ENCODE peak calls at places on chromosome 12, in eight cellular contexts. One of them, this sample, is unnamed.

GRCh38 chr12:131985145-131985875 is 35.6 kb downstream of the EP400 start:
- DNase-seq in esophagus muscularis mucosa: peak
- DNase-seq in GM13977: no peak
- DNase-seq in GM10248: no peak
- DNase-seq in AG09309: no peak
- DNase-seq in cardiac fibroblast: no peak
- DNase-seq in AG09319: no peak
- DNase-seq in endothelial cell of umbilical vein: no peak
- DNase-seq in this sample: peak

GRCh38 chr12:127785535-127785934 is 481.4 kb upstream of the TMEM132C start:
- DNase-seq in AG09309: peak
- DNase-seq in esophagus muscularis mucosa: no peak
- DNase-seq in cardiac fibroblast: peak
- DNase-seq in endothelial cell of umbilical vein: no peak
- DNase-seq in GM10248: no peak
- DNase-seq in GM13977: no peak
- DNase-seq in AG09319: no peak
- DNase-seq in this sample: no peak

GRCh38 chr12:32010631-32011030 is 51.4 kb downstream of the RESF1 start:
- DNase-seq in AG09309: no peak
- DNase-seq in AG09319: no peak
- DNase-seq in esophagus muscularis mucosa: no peak
- DNase-seq in GM10248: no peak
- DNase-seq in cardiac fibroblast: no peak
- DNase-seq in endothelial cell of umbilical vein: no peak
- DNase-seq in GM13977: no peak
- DNase-seq in this sample: no peak

GRCh38 chr12:64318605-64319004 is 72.0 kb downstream of the C12orf56 start:
- DNase-seq in endothelial cell of umbilical vein: peak
- DNase-seq in GM13977: peak
- DNase-seq in cardiac fibroblast: peak
- DNase-seq in esophagus muscularis mucosa: no peak
- DNase-seq in AG09319: no peak
- DNase-seq in AG09309: no peak
- DNase-seq in GM10248: peak
- DNase-seq in this sample: no peak

GRCh38 chr12:79482323-79482722 is 208.4 kb downstream of the PAWR start:
- DNase-seq in GM13977: no peak
- DNase-seq in AG09309: no peak
- DNase-seq in AG09319: no peak
- DNase-seq in esophagus muscularis mucosa: peak
- DNase-seq in cardiac fibroblast: no peak
- DNase-seq in endothelial cell of umbilical vein: no peak
- DNase-seq in GM10248: no peak
- DNase-seq in this sample: no peak

GRCh38 chr12:124621296-124621660 is 53.9 kb upstream of the NCOR2 start:
- DNase-seq in GM10248: no peak
- DNase-seq in AG09319: no peak
- DNase-seq in GM13977: no peak
- DNase-seq in cardiac fibroblast: peak
- DNase-seq in endothelial cell of umbilical vein: no peak
- DNase-seq in AG09309: no peak
- DNase-seq in esophagus muscularis mucosa: peak
- DNase-seq in this sample: no peak

GRCh38 chr12:10607885-10608458 is 5.4 kb downstream of the MAGOHB start:
- DNase-seq in GM13977: no peak
- DNase-seq in esophagus muscularis mucosa: no peak
- DNase-seq in AG09319: no peak
- DNase-seq in AG09309: no peak
- DNase-seq in endothelial cell of umbilical vein: peak
- DNase-seq in GM10248: no peak
- DNase-seq in cardiac fibroblast: peak
- DNase-seq in this sample: no peak

GRCh38 chr12:112198120-112198733 is 72.9 kb downstream of the TRAFD1 start:
- DNase-seq in GM13977: peak
- DNase-seq in endothelial cell of umbilical vein: peak
- DNase-seq in cardiac fibroblast: peak
- DNase-seq in AG09309: no peak
- DNase-seq in AG09319: peak
- DNase-seq in esophagus muscularis mucosa: no peak
- DNase-seq in GM10248: peak
- DNase-seq in this sample: no peak

GRCh38 chr12:116529048-116529447 is 30.1 kb upstream of the MAP1LC3B2 start:
- DNase-seq in AG09309: peak
- DNase-seq in AG09319: no peak
- DNase-seq in GM13977: no peak
- DNase-seq in endothelial cell of umbilical vein: no peak
- DNase-seq in GM10248: no peak
- DNase-seq in esophagus muscularis mucosa: no peak
- DNase-seq in cardiac fibroblast: no peak
- DNase-seq in this sample: no peak

GRCh38 chr12:65858831-65859230 is 34.5 kb downstream of the HMGA2 start:
- DNase-seq in esophagus muscularis mucosa: no peak
- DNase-seq in endothelial cell of umbilical vein: peak
- DNase-seq in GM10248: no peak
- DNase-seq in AG09319: no peak
- DNase-seq in cardiac fibroblast: peak
- DNase-seq in GM13977: no peak
- DNase-seq in AG09309: no peak
- DNase-seq in this sample: no peak

GRCh38 chr12:66003951-66004350 is 126.6 kb downstream of the LLPH start:
- DNase-seq in GM13977: no peak
- DNase-seq in GM10248: no peak
- DNase-seq in AG09319: no peak
- DNase-seq in AG09309: no peak
- DNase-seq in endothelial cell of umbilical vein: no peak
- DNase-seq in cardiac fibroblast: no peak
- DNase-seq in esophagus muscularis mucosa: no peak
- DNase-seq in this sample: no peak

GRCh38 chr12:120620624-120621023 is 19.8 kb upstream of the CABP1 start:
- DNase-seq in GM13977: no peak
- DNase-seq in GM10248: no peak
- DNase-seq in cardiac fibroblast: no peak
- DNase-seq in esophagus muscularis mucosa: no peak
- DNase-seq in endothelial cell of umbilical vein: no peak
- DNase-seq in AG09309: no peak
- DNase-seq in AG09319: no peak
- DNase-seq in this sample: no peak

GRCh38 chr12:53735-54095 is 12.9 kb upstream of the IQSEC3 start:
- DNase-seq in GM10248: peak
- DNase-seq in AG09319: no peak
- DNase-seq in esophagus muscularis mucosa: no peak
- DNase-seq in endothelial cell of umbilical vein: no peak
- DNase-seq in GM13977: no peak
- DNase-seq in cardiac fibroblast: no peak
- DNase-seq in AG09309: no peak
- DNase-seq in this sample: no peak

GRCh38 chr12:110270125-110270962 is 10.7 kb upstream of the ATP2A2 start:
- DNase-seq in esophagus muscularis mucosa: no peak
- DNase-seq in endothelial cell of umbilical vein: no peak
- DNase-seq in cardiac fibroblast: peak
- DNase-seq in AG09309: no peak
- DNase-seq in GM13977: no peak
- DNase-seq in GM10248: no peak
- DNase-seq in AG09319: no peak
- DNase-seq in this sample: no peak

GRCh38 chr12:86712425-86712843 is 456.2 kb upstream of the MGAT4C start:
- DNase-seq in AG09319: peak
- DNase-seq in esophagus muscularis mucosa: no peak
- DNase-seq in endothelial cell of umbilical vein: peak
- DNase-seq in GM10248: no peak
- DNase-seq in cardiac fibroblast: peak
- DNase-seq in GM13977: no peak
- DNase-seq in AG09309: peak
- DNase-seq in this sample: no peak

GRCh38 chr12:10562306-10562933 is 51.0 kb downstream of the MAGOHB start:
- DNase-seq in esophagus muscularis mucosa: no peak
- DNase-seq in endothelial cell of umbilical vein: peak
- DNase-seq in AG09319: no peak
- DNase-seq in GM13977: peak
- DNase-seq in GM10248: no peak
- DNase-seq in AG09309: peak
- DNase-seq in cardiac fibroblast: peak
- DNase-seq in this sample: no peak

GRCh38 chr12:49367381-49368239 is at the start of gene SPATS2:
- DNase-seq in esophagus muscularis mucosa: peak
- DNase-seq in AG09319: no peak
- DNase-seq in GM13977: no peak
- DNase-seq in endothelial cell of umbilical vein: peak
- DNase-seq in cardiac fibroblast: peak
- DNase-seq in GM10248: no peak
- DNase-seq in AG09309: no peak
- DNase-seq in this sample: no peak

GRCh38 chr12:5204831-5205230 is 161.2 kb downstream of the KCNA5 start:
- DNase-seq in AG09309: no peak
- DNase-seq in GM13977: no peak
- DNase-seq in GM10248: no peak
- DNase-seq in AG09319: no peak
- DNase-seq in cardiac fibroblast: no peak
- DNase-seq in endothelial cell of umbilical vein: no peak
- DNase-seq in esophagus muscularis mucosa: no peak
- DNase-seq in this sample: no peak

GRCh38 chr12:32230607-32230982 is 123.9 kb downstream of the BICD1 start:
- DNase-seq in endothelial cell of umbilical vein: no peak
- DNase-seq in GM13977: no peak
- DNase-seq in GM10248: no peak
- DNase-seq in AG09319: no peak
- DNase-seq in AG09309: no peak
- DNase-seq in cardiac fibroblast: no peak
- DNase-seq in esophagus muscularis mucosa: peak
- DNase-seq in this sample: no peak

GRCh38 chr12:46774011-46774633 is 51.7 kb downstream of the SLC38A4 start:
- DNase-seq in AG09309: no peak
- DNase-seq in GM13977: no peak
- DNase-seq in endothelial cell of umbilical vein: no peak
- DNase-seq in cardiac fibroblast: peak
- DNase-seq in GM10248: no peak
- DNase-seq in AG09319: no peak
- DNase-seq in esophagus muscularis mucosa: no peak
- DNase-seq in this sample: no peak

GRCh38 chr12:24062642-24063245 is 113.3 kb upstream of the SOX5 start:
- DNase-seq in AG09319: peak
- DNase-seq in AG09309: no peak
- DNase-seq in esophagus muscularis mucosa: no peak
- DNase-seq in GM13977: no peak
- DNase-seq in endothelial cell of umbilical vein: no peak
- DNase-seq in cardiac fibroblast: peak
- DNase-seq in GM10248: no peak
- DNase-seq in this sample: no peak

GRCh38 chr12:55708695-55709233 is 1.1 kb upstream of the ITGA7 start:
- DNase-seq in cardiac fibroblast: no peak
- DNase-seq in AG09309: no peak
- DNase-seq in AG09319: no peak
- DNase-seq in endothelial cell of umbilical vein: no peak
- DNase-seq in GM10248: no peak
- DNase-seq in esophagus muscularis mucosa: no peak
- DNase-seq in GM13977: no peak
- DNase-seq in this sample: no peak

GRCh38 chr12:42130670-42131402 is 13.8 kb downstream of the GXYLT1 start:
- DNase-seq in endothelial cell of umbilical vein: peak
- DNase-seq in esophagus muscularis mucosa: no peak
- DNase-seq in GM13977: no peak
- DNase-seq in cardiac fibroblast: peak
- DNase-seq in AG09319: no peak
- DNase-seq in AG09309: no peak
- DNase-seq in GM10248: no peak
- DNase-seq in this sample: no peak

GRCh38 chr12:103586132-103586531 is 941 bp upstream of the STAB2 start:
- DNase-seq in AG09319: no peak
- DNase-seq in esophagus muscularis mucosa: no peak
- DNase-seq in AG09309: no peak
- DNase-seq in GM10248: no peak
- DNase-seq in endothelial cell of umbilical vein: no peak
- DNase-seq in GM13977: no peak
- DNase-seq in cardiac fibroblast: peak
- DNase-seq in this sample: no peak
- TF ChIP-seq CTCF in AG09319: no peak
- TF ChIP-seq CTCF in esophagus muscularis mucosa: peak
- TF ChIP-seq CTCF in AG09309: no peak
- TF ChIP-seq CTCF in GM10248: no peak
- TF ChIP-seq CTCF in endothelial cell of umbilical vein: no peak
- TF ChIP-seq CTCF in GM13977: no peak
- TF ChIP-seq CTCF in cardiac fibroblast: peak
- TF ChIP-seq CTCF in this sample: peak

GRCh38 chr12:98198261-98198982 is 317.0 kb upstream of the TMPO start:
- DNase-seq in GM10248: no peak
- DNase-seq in esophagus muscularis mucosa: no peak
- DNase-seq in endothelial cell of umbilical vein: no peak
- DNase-seq in GM13977: no peak
- DNase-seq in AG09319: no peak
- DNase-seq in AG09309: no peak
- DNase-seq in cardiac fibroblast: no peak
- DNase-seq in this sample: no peak
- TF ChIP-seq CTCF in GM10248: no peak
- TF ChIP-seq CTCF in esophagus muscularis mucosa: no peak
- TF ChIP-seq CTCF in endothelial cell of umbilical vein: no peak
- TF ChIP-seq CTCF in GM13977: no peak
- TF ChIP-seq CTCF in AG09319: no peak
- TF ChIP-seq CTCF in AG09309: no peak
- TF ChIP-seq CTCF in cardiac fibroblast: no peak
- TF ChIP-seq CTCF in this sample: no peak

GRCh38 chr12:52214421-52214802 is 18.6 kb upstream of the KRT7 start:
- DNase-seq in cardiac fibroblast: no peak
- DNase-seq in AG09309: no peak
- DNase-seq in GM13977: no peak
- DNase-seq in endothelial cell of umbilical vein: no peak
- DNase-seq in GM10248: no peak
- DNase-seq in esophagus muscularis mucosa: no peak
- DNase-seq in AG09319: no peak
- DNase-seq in this sample: no peak
- TF ChIP-seq CTCF in cardiac fibroblast: no peak
- TF ChIP-seq CTCF in AG09309: no peak
- TF ChIP-seq CTCF in GM13977: no peak
- TF ChIP-seq CTCF in endothelial cell of umbilical vein: no peak
- TF ChIP-seq CTCF in GM10248: peak
- TF ChIP-seq CTCF in esophagus muscularis mucosa: peak
- TF ChIP-seq CTCF in AG09319: peak
- TF ChIP-seq CTCF in this sample: no peak

DNA sequence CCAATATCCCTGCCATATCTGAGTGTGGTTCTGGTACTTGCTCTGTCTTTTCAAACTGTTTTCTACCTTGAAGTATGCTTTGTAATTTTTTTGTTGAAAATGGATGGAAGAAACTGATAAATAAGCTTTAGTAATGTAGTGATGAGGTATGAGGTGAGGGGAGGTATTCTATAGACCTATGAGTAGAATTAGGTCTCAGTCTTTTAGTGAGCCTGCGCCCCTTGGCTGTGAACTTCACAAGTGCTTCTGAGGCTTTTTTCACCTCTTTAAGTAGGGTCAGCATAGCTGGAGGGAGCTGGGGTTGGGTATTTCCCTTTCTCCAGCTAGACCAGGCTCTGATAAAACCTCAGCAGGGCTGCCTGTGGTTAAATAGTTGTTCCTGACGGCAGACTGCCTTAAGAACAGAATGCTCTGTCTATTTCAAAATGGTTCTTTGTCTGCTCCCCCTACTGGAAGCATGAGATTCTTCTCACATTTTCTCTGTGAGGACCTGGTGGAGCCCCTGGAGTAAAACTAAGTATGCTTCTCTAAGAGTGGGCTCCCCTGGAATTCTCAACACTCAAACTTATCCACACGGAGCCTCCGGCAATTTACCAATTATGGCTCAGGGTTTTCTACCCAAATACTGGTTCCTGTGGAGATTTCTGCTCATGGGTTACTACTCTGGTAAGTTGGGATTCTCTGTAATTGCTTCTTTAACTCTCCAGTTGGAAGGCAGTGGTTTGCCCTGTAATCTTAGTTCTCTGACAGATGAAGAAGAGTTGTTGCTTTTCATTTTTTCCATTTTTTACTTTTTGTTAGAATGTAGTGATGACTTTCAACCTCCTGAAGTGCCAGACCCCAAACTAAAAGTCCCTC is 13.1 kb downstream of the KRT5 start:
- DNase-seq in GM13977: peak
- DNase-seq in esophagus muscularis mucosa: peak
- DNase-seq in GM10248: no peak
- DNase-seq in cardiac fibroblast: peak
- DNase-seq in endothelial cell of umbilical vein: peak
- DNase-seq in AG09309: peak
- DNase-seq in AG09319: peak
- DNase-seq in this sample: no peak
- TF ChIP-seq CTCF in GM13977: peak
- TF ChIP-seq CTCF in esophagus muscularis mucosa: peak
- TF ChIP-seq CTCF in GM10248: peak
- TF ChIP-seq CTCF in cardiac fibroblast: peak
- TF ChIP-seq CTCF in endothelial cell of umbilical vein: peak
- TF ChIP-seq CTCF in AG09309: peak
- TF ChIP-seq CTCF in AG09319: peak
- TF ChIP-seq CTCF in this sample: peak

This sample was measured in osteocyte.